ENCODE peak calls at places on chromosomes 7 and 10, in eight cellular contexts. X, G, D, S, Y, H, A and J are unnamed samples.

GRCh38 chr10:74079914-74080590 is 70.6 kb downstream of the AP3M1 start:
- DNase-seq in H (no peak), S (no peak), A (no peak), G (no peak), X (no peak), Y (no peak), D (peak; percentile 55), J (no peak)

GRCh38 chr7:105112440-105113418 is 98.7 kb downstream of the KMT2E start:
- DNase-seq in X (no peak), H (no peak), Y (no peak), S (no peak), G (no peak), A (no peak), D (no peak), J (no peak)

GRCh38 chr10:110165867-110166266 is 41.5 kb upstream of the MXI1 start:
- DNase-seq in X (no peak), G (no peak), S (no peak), A (no peak), Y (no peak), H (no peak), D (no peak), J (no peak)

GRCh38 chr7:41881313-41882130 is 178.6 kb upstream of the INHBA start:
- DNase-seq in S (peak; percentile 59), Y (peak; percentile 70), G (peak; percentile 14), H (peak; percentile 53), A (no peak), D (no peak), X (no peak), J (no peak)

GRCh38 chr7:30804078-30804661 is 33.0 kb downstream of the MINDY4 start:
- DNase-seq in H (no peak), A (no peak), G (no peak), D (no peak), X (no peak), S (no peak), Y (no peak), J (no peak)

GRCh38 chr10:71747039-71747807 is 26.1 kb downstream of the VSIR start:
- DNase-seq in H (peak; percentile 54), G (no peak), S (no peak), D (no peak), X (no peak), Y (no peak), A (no peak), J (no peak)

GRCh38 chr10:30803901-30804322 is 174.4 kb upstream of the LYZL2 start:
- DNase-seq in A (no peak), G (peak; percentile 80), D (no peak), X (no peak), S (no peak), Y (no peak), H (no peak), J (no peak)

GRCh38 chr10:120039826-120040225 is 147.3 kb downstream of the SEC23IP start:
- DNase-seq in X (no peak), S (no peak), H (no peak), Y (no peak), G (no peak), D (no peak), A (no peak), J (no peak)

GRCh38 chr7:140533394-140533872 is 54.1 kb upstream of the MKRN1 start:
- DNase-seq in X (no peak), S (no peak), A (no peak), D (no peak), H (no peak), G (no peak), Y (no peak), J (no peak)

GRCh38 chr7:136883046-136883445 is 14.6 kb downstream of the CHRM2 start:
- DNase-seq in G (no peak), H (no peak), Y (no peak), D (no peak), X (no peak), S (no peak), A (peak; percentile 26), J (no peak)

GRCh38 chr7:11331128-11332102 is 357.7 kb downstream of the PHF14 start:
- DNase-seq in X (no peak), G (no peak), D (no peak), H (no peak), S (no peak), Y (no peak), A (no peak), J (no peak)

GRCh38 chr10:45373783-45374450 is at the start of gene ALOX5:
- DNase-seq in X (peak; percentile 64), H (peak; percentile 80), Y (peak; percentile 88), A (peak; percentile 76), S (no peak), D (no peak), G (no peak), J (no peak)

GRCh38 chr10:88886557-88886956 is 6.5 kb downstream of the STAMBPL1 start:
- DNase-seq in D (no peak), S (no peak), A (no peak), X (no peak), G (no peak), Y (peak; percentile 78), H (no peak), J (no peak)

GRCh38 chr7:30135551-30136271 is 925 bp downstream of the MTURN start:
- DNase-seq in D (no peak), Y (peak; percentile 16), S (peak; percentile 43), H (peak; percentile 72), X (peak; percentile 59), G (peak; percentile 47), A (peak; percentile 56), J (peak; percentile 37)

GRCh38 chr10:129694633-129695356 is 227.8 kb downstream of the MGMT start:
- DNase-seq in A (no peak), X (no peak), D (no peak), S (no peak), G (peak; percentile 31), H (peak; percentile 44), Y (no peak), J (no peak)

GRCh38 chr7:25854608-25855497 is 297.1 kb upstream of the NFE2L3 start:
- DNase-seq in H (peak; percentile 86), G (peak; percentile 89), A (peak; percentile 98), D (no peak), Y (peak; percentile 51), X (no peak), S (no peak), J (peak; percentile 42)

DNA sequence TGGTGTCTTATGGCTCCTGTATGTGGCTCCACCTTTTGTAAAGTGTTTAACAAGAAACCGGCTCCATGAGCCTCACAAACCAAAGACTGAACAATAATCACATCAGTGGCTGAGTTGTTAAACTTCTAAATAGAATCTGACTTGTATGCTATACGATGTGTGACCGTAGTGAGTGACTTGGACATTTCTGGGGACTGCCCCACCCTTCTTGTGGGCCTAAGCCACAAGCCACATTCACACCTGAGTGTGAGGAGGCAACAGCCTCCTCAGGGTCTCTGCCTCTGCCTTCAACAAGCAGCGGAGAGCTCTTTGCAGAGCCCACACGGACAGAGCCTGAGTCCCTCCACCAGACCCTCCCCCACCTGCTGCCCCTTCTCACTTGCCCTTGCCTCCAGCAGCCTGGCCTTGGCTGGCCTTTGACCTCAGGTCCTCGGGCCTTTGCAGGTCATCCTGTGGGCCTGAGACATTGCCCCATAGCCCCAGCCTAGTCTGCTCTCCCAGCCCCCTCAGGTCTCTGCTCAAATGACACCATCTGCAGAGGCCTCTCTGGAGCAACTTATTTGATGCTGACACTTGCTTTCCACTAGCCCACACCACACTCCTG is 156.8 kb upstream of the TNS3 start:
- DNase-seq in X (no peak), H (no peak), A (no peak), Y (no peak), G (no peak), S (no peak), D (no peak), J (no peak)
- H3K4me1 ChIP-seq in X (no peaks in the 10 kb centered on the region), H (no peaks in the 10 kb centered on the region), A (no peaks in the 10 kb centered on the region), Y (peaks cover 14% of the 10 kb centered on the region), G (no peaks in the 10 kb centered on the region), S (no peaks in the 10 kb centered on the region), D (peaks cover 26% of the 10 kb centered on the region), J (peaks cover under 1% of the 10 kb centered on the region)

GRCh38 chr7:149669121-149669818 is 104.1 kb downstream of the ZNF467 start:
- DNase-seq in D (peak; percentile 27), S (no peak), X (no peak), H (no peak), G (no peak), Y (peak; percentile 2), A (no peak), J (no peak)
- TF ChIP-seq CTCF in D (peak; percentile 69), S (peak; percentile 55), X (peak; percentile 38), H (no peak), G (no peak), Y (peak; percentile 71), A (peak; percentile 56), J (no peak)

GRCh38 chr7:64889686-64890162 is 13.3 kb upstream of the ZNF273 start:
- DNase-seq in H (peak; percentile 14), D (no peak), X (no peak), Y (no peak), A (no peak), S (no peak), G (no peak), J (no peak)

GRCh38 chr7:64887756-64888508 is 15.1 kb upstream of the ZNF273 start:
- DNase-seq in A (peak; percentile 41), S (peak; percentile 53), G (no peak), Y (peak; percentile 42), D (no peak), H (peak; percentile 61), X (no peak), J (no peak)

GRCh38 chr7:64888901-64889685 is 14.0 kb upstream of the ZNF273 start:
- DNase-seq in G (no peak), A (peak; percentile 44), D (no peak), Y (no peak), S (no peak), X (no peak), H (peak; percentile 60), J (no peak)

GRCh38 chr7:64886956-64887545 is 16.0 kb upstream of the ZNF273 start:
- DNase-seq in Y (no peak), D (no peak), H (peak; percentile 12), A (no peak), G (no peak), S (no peak), X (no peak), J (no peak)

DNA sequence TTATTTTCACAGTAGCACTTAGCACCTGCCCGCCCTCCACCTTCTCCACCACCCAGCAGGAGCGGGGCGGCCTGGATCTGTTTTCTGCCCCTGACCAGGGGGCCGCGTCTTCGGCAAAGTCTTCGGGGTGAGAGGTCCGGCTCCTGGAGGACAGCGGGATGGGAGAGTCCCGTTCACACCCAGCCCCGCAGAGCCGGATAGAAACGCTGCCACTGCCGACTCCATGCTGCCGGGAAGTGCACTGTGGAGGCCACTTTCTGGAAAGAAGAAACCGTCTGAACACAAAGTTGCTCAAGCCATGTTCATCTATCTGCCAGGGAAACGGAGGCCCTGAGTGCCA is 14.5 kb upstream of the ZNF273 start:
- DNase-seq in H (no peak), S (no peak), D (no peak), G (no peak), X (no peak), A (peak; percentile 13), Y (no peak), J (no peak)
- H3K4me3 ChIP-seq in H (peak overlapping the region; percentile 63), S (peak overlapping the region; percentile 61), D (peak overlapping the region; percentile 40), G (peak overlapping the region; percentile 81), X (peak overlapping the region; percentile 72), A (peak overlapping the region; percentile 33), Y (no peak overlapping the region), J (peak overlapping the region; percentile 76)

GRCh38 chr7:155871211-155871610 is 58.9 kb upstream of the SHH start:
- DNase-seq in D (no peak), X (no peak), G (no peak), Y (no peak), A (no peak), S (peak; percentile 2), H (peak; percentile 4), J (no peak)
- H3K4me1 ChIP-seq in D (no peaks in the 10 kb centered on the region), X (no peaks in the 10 kb centered on the region), G (no peaks in the 10 kb centered on the region), Y (no peaks in the 10 kb centered on the region), A (no peaks in the 10 kb centered on the region), S (no peaks in the 10 kb centered on the region), H (no peaks in the 10 kb centered on the region), J (no peaks in the 10 kb centered on the region)